ENCODE peak calls at places on chromosomes 5 and 9, in six cellular contexts. A is stomach, C is IMR-90, K is upper lobe of left lung, J is transverse colon, D is right atrium auricular region. L is an unnamed sample.

GRCh38 chr5:132420706-132421272 is 51.3 kb downstream of the SLC22A5 start:
- DNase-seq in J (no peak), K (peak; percentile 71), A (no peak), C (no peak), D (no peak), L (no peak)

GRCh38 chr5:673837-674629 is 19.1 kb downstream of the TPPP start:
- DNase-seq in J (no peak), K (peak; percentile 18), D (no peak), A (no peak), C (no peak), L (no peak)

GRCh38 chr9:126534431-126535186 is 79.1 kb upstream of the LMX1B start:
- DNase-seq in C (no peak), A (no peak), J (no peak), K (no peak), D (no peak), L (no peak)

GRCh38 chr5:98630621-98631020 is 142.8 kb upstream of the RGMB start:
- DNase-seq in A (no peak), J (no peak), D (no peak), C (no peak), K (no peak), L (no peak)

GRCh38 chr5:3226171-3226570 is 369.5 kb upstream of the IRX1 start:
- DNase-seq in J (no peak), K (no peak), D (peak; percentile 52), C (no peak), A (no peak), L (no peak)

GRCh38 chr5:14720236-14720923 is 55.9 kb downstream of the OTULIN start:
- DNase-seq in C (peak; percentile 76), K (no peak), J (no peak), D (no peak), A (no peak), L (no peak)

GRCh38 chr9:131045300-131046092 is 36.5 kb downstream of the LAMC3 start:
- DNase-seq in C (no peak), A (no peak), D (no peak), K (no peak), J (no peak), L (peak; percentile 49)

GRCh38 chr5:172175263-172175719 is 12.7 kb downstream of the STK10 start:
- DNase-seq in C (no peak), A (peak; percentile 63), D (no peak), J (peak; percentile 83), K (peak; percentile 85), L (peak; percentile 91)

GRCh38 chr5:107217721-107218130 is 453.0 kb downstream of the EFNA5 start:
- DNase-seq in C (no peak), K (peak; percentile 85), A (no peak), D (peak; percentile 79), J (no peak), L (no peak)

GRCh38 chr5:1552469-1553255 is 28.9 kb upstream of the LPCAT1 start:
- DNase-seq in A (no peak), J (peak; percentile 10), D (peak; percentile 70), K (no peak), C (no peak), L (no peak)

GRCh38 chr5:1824903-1825841 is 24.0 kb downstream of the NDUFS6 start:
- DNase-seq in J (no peak), C (no peak), D (no peak), A (no peak), K (no peak), L (no peak)

GRCh38 chr5:125274211-125274610 is 527.8 kb upstream of the ZNF608 start:
- DNase-seq in C (no peak), A (no peak), J (no peak), K (no peak), D (no peak), L (no peak)

GRCh38 chr9:33799928-33800689 is 4.7 kb downstream of the PRSS3 start:
- DNase-seq in A (no peak), K (no peak), C (no peak), D (no peak), J (no peak), L (no peak)

GRCh38 chr9:33800886-33801285 is 5.5 kb downstream of the PRSS3 start:
- DNase-seq in A (no peak), C (no peak), K (no peak), D (no peak), J (no peak), L (no peak)

GRCh38 chr9:33795819-33796218 is 458 bp downstream of the PRSS3 start:
- DNase-seq in K (peak; percentile 74), J (peak; percentile 32), C (no peak), D (no peak), A (no peak), L (no peak)

GRCh38 chr9:33797837-33798236 is 2.5 kb downstream of the PRSS3 start:
- DNase-seq in J (no peak), A (no peak), D (no peak), C (no peak), K (no peak), L (no peak)

DNA sequence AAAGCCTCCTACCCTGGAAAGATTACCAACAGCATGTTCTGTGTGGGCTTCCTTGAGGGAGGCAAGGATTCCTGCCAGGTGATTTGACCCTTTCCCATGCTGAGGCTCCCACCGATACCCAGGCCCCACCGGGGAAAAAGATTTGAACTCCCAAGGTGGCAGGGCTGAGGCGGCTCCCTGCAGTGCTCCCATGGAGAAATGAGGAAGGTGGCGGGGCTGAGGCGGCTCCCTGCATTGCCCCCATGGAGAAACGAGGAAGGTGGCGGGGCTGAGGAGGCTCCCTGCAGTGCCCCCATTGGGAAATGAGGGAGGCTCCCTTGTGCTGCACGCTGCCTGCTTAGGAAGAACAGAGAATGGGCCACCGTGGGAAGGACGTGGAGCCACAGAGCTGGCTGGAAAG is 3.2 kb downstream of the PRSS3 start:
- DNase-seq in K (no peak), J (no peak), C (no peak), D (no peak), A (no peak), L (no peak)
- H3K27ac ChIP-seq in K (no peak overlapping the region), J (no peak overlapping the region), C (no peak overlapping the region), D (no peak overlapping the region), A (no peak overlapping the region), L (no peak overlapping the region)

GRCh38 chr9:76756273-76756650 is 8.0 kb upstream of the PCA3 start:
- DNase-seq in C (peak; percentile 41), D (no peak), A (no peak), J (peak; percentile 31), K (peak; percentile 26), L (no peak)
- TF ChIP-seq CTCF in C (peak; percentile 43), D (no peak), A (no peak), J (no peak), K (no peak), L (no peak)

GRCh38 chr5:150457562-150458240 is 8.2 kb upstream of the RPS14 start:
- DNase-seq in A (no peak), D (no peak), J (no peak), C (no peak), K (no peak), L (no peak)
- H3K27ac ChIP-seq in A (no peak overlapping the region), D (no peak overlapping the region), J (no peak overlapping the region), C (no peak overlapping the region), K (no peak overlapping the region), L (no peak overlapping the region)

GRCh38 chr5:141420855-141421488 is at the start of gene PCDHGA11:
- DNase-seq in A (no peak), C (peak; percentile 63), J (no peak), K (peak; percentile 59), D (no peak), L (no peak)
- TF ChIP-seq CTCF in A (no peak), C (peak; percentile 64), J (no peak), K (peak; percentile 39), D (peak; percentile 42), L (no peak)